ENCODE peak calls at places on chromosomes 1 and 21, in six cellular contexts. V is neural crest cell, O is pons, U is NCI-H1092 treated with DMSO at 0.1 percent for 48 hours, A is T-cell, T is WTC11. N is an unnamed sample.

GRCh38 chr1:70504821-70505193 is 93.7 kb downstream of the CTH start:
- DNase-seq in V (no peak), U (no peak), O (no peak), T (no peak), A (no peak), N (no peak)

GRCh38 chr21:31892686-31893085 is 19.9 kb downstream of the HUNK start:
- DNase-seq in O (no peak), V (no peak), T (peak), A (no peak), U (no peak), N (no peak)

GRCh38 chr1:245978915-245979314 is 528.2 kb downstream of the SMYD3 start:
- DNase-seq in T (no peak), V (no peak), O (no peak), U (no peak), A (no peak), N (no peak)

GRCh38 chr1:107829083-107829771 is 135.8 kb downstream of the VAV3 start:
- DNase-seq in T (no peak), A (no peak), U (peak), V (no peak), O (no peak), N (peak)

GRCh38 chr1:163703794-163704193 is 382.0 kb downstream of the NUF2 start:
- DNase-seq in T (no peak), V (no peak), A (no peak), O (no peak), U (no peak), N (no peak)

GRCh38 chr1:46289976-46290375 is 13.4 kb downstream of the LRRC41 start:
- DNase-seq in T (no peak), V (no peak), A (no peak), U (no peak), O (no peak), N (no peak)

GRCh38 chr1:223393275-223394214 is at the start of gene CCDC185:
- DNase-seq in A (no peak), V (no peak), T (peak), U (peak), O (no peak), N (no peak)

GRCh38 chr1:184145083-184145482 is 93.6 kb downstream of the TSEN15 start:
- DNase-seq in T (no peak), U (no peak), O (no peak), A (no peak), V (no peak), N (no peak)

GRCh38 chr21:45027241-45028196 is 46.9 kb upstream of the ADARB1 start:
- DNase-seq in O (no peak), A (no peak), V (no peak), U (no peak), T (no peak), N (no peak)

GRCh38 chr1:186806477-186806876 is 22.3 kb upstream of the PLA2G4A start:
- DNase-seq in V (no peak), T (peak), U (no peak), O (no peak), A (no peak), N (no peak)

GRCh38 chr1:121522061-121522759 is 337.4 kb downstream of the SRGAP2C start:
- DNase-seq in U (no peak), O (no peak), T (no peak), A (no peak), V (no peak), N (no peak)

GRCh38 chr1:201085902-201086735 is 26.1 kb downstream of the CACNA1S start:
- DNase-seq in V (peak), O (peak), T (peak), U (peak), A (peak), N (peak)

GRCh38 chr1:162726539-162726938 is 64.0 kb upstream of the HSD17B7 start:
- DNase-seq in U (no peak), O (no peak), T (no peak), V (no peak), A (no peak), N (no peak)

GRCh38 chr1:95002657-95003432 is 69.9 kb downstream of the ALG14 start:
- DNase-seq in U (peak), T (no peak), A (no peak), V (no peak), O (peak), N (no peak)

GRCh38 chr1:93614550-93615200 is 67.0 kb downstream of the BCAR3 start:
- DNase-seq in A (no peak), O (no peak), V (no peak), U (peak), T (no peak), N (no peak)

GRCh38 chr1:44318097-44319088 is 36.7 kb downstream of the ERI3 start:
- DNase-seq in U (peak), A (no peak), O (no peak), V (peak), T (peak), N (peak)

GRCh38 chr1:236156512-236157208 is 14.3 kb downstream of the GPR137B start:
- DNase-seq in V (no peak), U (no peak), A (peak), T (no peak), O (no peak), N (peak)

GRCh38 chr1:103525114-103525606 is 339 bp upstream of the RNPC3 start:
- DNase-seq in T (no peak), V (no peak), O (peak), A (peak), U (peak), N (no peak)

GRCh38 chr1:113929750-113930498 is 800 bp downstream of the HIPK1 start:
- DNase-seq in O (peak), V (peak), U (no peak), A (peak), T (no peak), N (peak)

GRCh38 chr1:152907686-152908601 is at the start of gene IVL:
- DNase-seq in A (no peak), V (no peak), T (no peak), U (no peak), O (no peak), N (peak)

GRCh38 chr1:47997289-47998200 is at the start of gene TRABD2B:
- DNase-seq in A (peak), T (peak), V (peak), U (no peak), O (peak), N (peak)

GRCh38 chr21:41933259-41934079 is 20.3 kb downstream of the C2CD2 start:
- DNase-seq in A (no peak), V (no peak), T (no peak), O (no peak), U (no peak), N (peak)

GRCh38 chr1:244319283-244320132 is 132.2 kb downstream of the ADSS2 start:
- DNase-seq in T (no peak), A (peak), O (peak), U (no peak), V (no peak), N (peak)

GRCh38 chr21:19031956-19032355 is 628.4 kb upstream of the TMPRSS15 start:
- DNase-seq in T (no peak), O (no peak), V (no peak), U (no peak), A (no peak), N (no peak)

GRCh38 chr1:48697066-48697707 is 79.5 kb downstream of the BEND5 start:
- DNase-seq in V (peak), T (peak), A (peak), U (peak), O (peak), N (peak)

GRCh38 chr1:67308136-67308535 is 463 bp downstream of the IL12RB2 start:
- DNase-seq in V (no peak), A (no peak), T (peak), U (no peak), O (no peak), N (no peak)

GRCh38 chr1:33455537-33456301 is 16.7 kb upstream of the ZSCAN20 start:
- DNase-seq in T (peak), V (no peak), A (no peak), O (peak), U (peak), N (peak)

GRCh38 chr1:8348777-8349472 is 31.0 kb downstream of the SLC45A1 start:
- DNase-seq in O (no peak), V (peak), U (peak), T (peak), A (peak), N (peak)

N was measured in GM13977.